ENCODE peak calls at places on chromosomes 11 and 22, in six cellular contexts. C, D, O, M, X and B are unnamed samples.

GRCh38 chr22:31800065-31800464 is 46.2 kb downstream of the DEPDC5 start:
- DNase-seq in C (no peak), D (no peak), O (no peak), M (no peak), X (no peak), B (no peak)

GRCh38 chr11:116234989-116235567 is 537.7 kb downstream of the BUD13 start:
- DNase-seq in C (no peak), D (no peak), O (no peak), M (no peak), X (peak; percentile 38), B (no peak)

GRCh38 chr11:126172596-126173038 is 38.8 kb downstream of the RPUSD4 start:
- DNase-seq in C (no peak), D (no peak), O (no peak), M (no peak), X (no peak), B (no peak)

GRCh38 chr22:39833610-39834009 is 60.0 kb downstream of the ENTHD1 start:
- DNase-seq in C (no peak), D (no peak), O (no peak), M (no peak), X (no peak), B (no peak)

GRCh38 chr22:36922097-36922608 is 8.7 kb downstream of the CSF2RB start:
- DNase-seq in C (no peak), D (no peak), O (no peak), M (no peak), X (no peak), B (no peak)

GRCh38 chr11:17790453-17790852 is 55.9 kb downstream of the KCNC1 start:
- DNase-seq in C (no peak), D (no peak), O (no peak), M (no peak), X (no peak), B (no peak)

GRCh38 chr11:118102721-118103261 is 16.0 kb upstream of the SMIM35 start:
- DNase-seq in C (no peak), D (no peak), O (peak; percentile 93), M (no peak), X (no peak), B (no peak)

GRCh38 chr22:40525250-40525884 is 111.2 kb downstream of the MRTFA start:
- DNase-seq in C (no peak), D (no peak), O (peak; percentile 66), M (peak; percentile 31), X (no peak), B (no peak)

GRCh38 chr11:45161252-45162063 is 15.0 kb downstream of the PRDM11 start:
- DNase-seq in C (no peak), D (no peak), O (no peak), M (no peak), X (no peak), B (no peak)

GRCh38 chr11:57214087-57214395 is 23.0 kb downstream of the APLNR start:
- DNase-seq in C (no peak), D (no peak), O (no peak), M (no peak), X (no peak), B (no peak)

GRCh38 chr11:30821438-30821965 is 235.3 kb upstream of the MPPED2 start:
- DNase-seq in C (no peak), D (no peak), O (no peak), M (no peak), X (no peak), B (no peak)

GRCh38 chr22:16915711-16916110 is 90.5 kb upstream of the XKR3 start:
- DNase-seq in C (no peak), D (no peak), O (no peak), M (no peak), X (no peak), B (no peak)

GRCh38 chr11:128470081-128470480 is 117.3 kb downstream of the ETS1 start:
- DNase-seq in C (no peak), D (no peak), O (no peak), M (no peak), X (no peak), B (no peak)

GRCh38 chr11:115191761-115192160 is 312.5 kb downstream of the CADM1 start:
- DNase-seq in C (no peak), D (no peak), O (no peak), M (peak; percentile 30), X (no peak), B (no peak)

GRCh38 chr22:33401291-33401690 is 343.1 kb upstream of the SYN3 start:
- DNase-seq in C (no peak), D (no peak), O (no peak), M (no peak), X (no peak), B (no peak)

DNA sequence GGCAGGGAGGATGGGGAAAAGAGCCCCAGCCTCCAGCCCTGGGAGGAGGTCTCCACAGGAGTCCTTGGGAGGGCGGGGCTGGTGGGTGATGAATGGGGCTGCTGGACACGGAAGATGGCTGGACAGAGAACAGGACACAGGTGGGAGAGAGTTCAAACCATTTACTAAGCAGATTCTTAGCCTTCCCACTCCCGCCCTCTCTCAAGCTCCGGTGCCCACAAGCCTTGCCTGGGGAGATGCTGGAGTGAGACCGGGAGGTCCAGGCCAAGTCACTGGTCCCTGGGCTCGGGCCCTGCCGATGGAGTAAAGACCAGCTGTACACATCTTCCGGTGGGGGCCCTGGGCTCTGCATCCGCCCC is 1.4 kb downstream of the CLDN5 start:
- DNase-seq in C (no peak), D (no peak), O (no peak), M (no peak), X (no peak), B (no peak)
- TF ChIP-seq POLR2AphosphoS5 in C (no peak), D (no peak), O (no peak), M (no peak), X (no peak), B (no peak)

DNA sequence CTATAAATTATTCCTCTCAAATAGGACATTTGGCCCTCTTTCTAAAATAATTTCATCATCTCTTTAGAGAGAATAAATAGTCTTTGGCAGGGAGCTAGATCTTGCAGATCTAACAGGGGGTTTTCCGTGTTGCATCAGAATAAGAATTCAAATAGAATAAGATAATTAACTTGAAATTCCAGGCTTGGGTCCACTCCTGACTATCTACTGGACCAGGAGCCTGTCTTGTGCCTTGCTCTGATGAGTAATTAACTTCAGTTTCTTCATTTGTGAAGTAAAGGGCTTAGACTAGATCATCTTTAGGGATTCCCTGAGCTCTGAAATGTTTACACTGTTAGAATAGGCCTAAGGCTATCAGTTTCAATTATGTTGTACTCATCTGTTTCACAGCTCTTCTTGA is 23.5 kb upstream of the TMEM123 start:
- DNase-seq in C (no peak), D (no peak), O (no peak), M (no peak), X (no peak), B (no peak)
- TF ChIP-seq TAF1 in C (no peak), D (no peak), O (no peak), M (no peak), X (no peak), B (no peak)

DNA sequence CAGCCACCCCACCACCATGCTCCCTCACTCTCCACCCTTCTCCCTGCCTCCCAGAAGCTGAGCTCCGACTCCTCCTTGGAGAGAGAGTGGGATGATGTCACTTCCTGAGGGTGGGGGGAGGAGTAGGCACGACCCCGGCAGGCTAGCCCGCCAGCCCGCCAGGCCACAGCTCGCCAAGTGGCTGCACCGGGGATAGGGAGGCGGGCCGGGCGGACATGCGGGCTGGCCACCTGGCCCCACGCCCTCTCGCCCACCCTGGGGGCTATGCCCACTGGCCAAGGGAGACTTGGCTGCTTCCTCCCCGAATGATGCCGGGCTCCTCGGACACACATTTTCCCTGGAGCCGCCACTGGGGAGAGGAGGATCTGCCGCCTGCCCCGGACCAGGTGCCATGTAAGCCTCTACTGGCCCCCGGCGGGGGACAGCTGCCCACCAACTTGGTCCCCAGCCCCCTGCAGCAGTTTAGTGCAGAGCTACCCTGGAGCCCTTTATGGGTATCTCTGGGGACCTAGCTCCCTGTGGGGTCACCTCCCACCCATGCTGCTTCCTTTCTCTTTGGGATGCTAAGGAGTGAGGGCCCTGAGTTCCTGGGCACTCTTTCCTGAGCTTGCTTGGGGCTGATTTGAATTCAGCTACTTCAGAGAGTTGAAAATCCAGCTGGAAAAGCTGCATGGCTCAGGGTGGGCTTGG is 33.7 kb upstream of the MYRF start:
- DNase-seq in C (no peak), D (no peak), O (peak; percentile 25), M (no peak), X (no peak), B (no peak)
- TF ChIP-seq POLR2A in C (no peak), D (no peak), O (no peak), M (no peak), X (peak; percentile 68), B (no peak)

GRCh38 chr11:34855021-34855753 is 61.0 kb downstream of the APIP start:
- DNase-seq in C (no peak), D (no peak), O (no peak), M (no peak), X (no peak), B (no peak)
- TF ChIP-seq POLR2AphosphoS5 in C (no peak), D (no peak), O (no peak), M (no peak), X (no peak), B (no peak)

GRCh38 chr22:20799449-20799848 is 25.5 kb downstream of the SERPIND1 start:
- DNase-seq in C (no peak), D (no peak), O (no peak), M (no peak), X (no peak), B (no peak)
- TF ChIP-seq TAF1 in C (no peak), D (no peak), O (no peak), M (no peak), X (no peak), B (no peak)

DNA sequence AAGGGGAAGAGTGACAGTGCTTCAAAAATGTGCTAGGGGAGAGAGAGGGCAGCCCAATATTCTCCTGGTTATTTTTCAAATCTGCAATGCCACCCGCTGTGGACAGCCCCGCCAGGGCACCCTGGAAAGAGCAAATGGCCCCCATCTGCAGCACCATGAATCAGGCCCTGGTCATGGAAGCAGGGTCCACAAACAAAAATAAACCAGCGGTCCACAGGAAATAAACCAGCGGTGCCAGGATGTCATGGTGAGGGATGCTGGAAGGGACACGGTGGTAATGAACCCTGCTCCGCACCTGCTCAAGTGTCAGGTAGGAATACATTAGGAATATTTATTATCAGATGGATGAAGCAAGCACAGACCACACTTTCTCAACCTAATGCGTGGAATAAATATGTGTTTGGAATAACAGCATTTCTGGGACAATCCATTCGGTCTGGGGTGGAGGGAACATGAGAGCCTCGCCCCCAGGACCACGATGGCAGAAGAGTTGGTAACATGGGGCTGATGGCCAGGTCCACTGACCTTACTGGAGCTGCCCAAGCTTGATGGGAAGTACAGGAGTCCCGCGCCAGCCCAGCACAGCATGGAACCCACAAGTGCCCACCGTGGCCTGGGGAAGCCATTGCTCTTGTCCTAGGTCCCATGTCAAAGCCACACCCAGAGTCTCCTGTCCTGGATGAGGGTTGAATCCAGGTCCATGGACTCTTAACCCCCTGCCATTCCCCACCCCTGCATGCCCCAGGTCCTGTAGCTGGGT is 181.7 kb downstream of the BRD1 start:
- DNase-seq in C (no peak), D (no peak), O (no peak), M (no peak), X (no peak), B (no peak)
- TF ChIP-seq POLR2A in C (no peak), D (no peak), O (no peak), M (no peak), X (no peak), B (no peak)

GRCh38 chr11:80943226-80943625 is 1502.4 kb upstream of the TENM4 start:
- DNase-seq in C (no peak), D (no peak), O (no peak), M (no peak), X (no peak), B (no peak)
- TF ChIP-seq POLR2AphosphoS5 in C (no peak), D (no peak), O (no peak), M (no peak), X (no peak), B (no peak)